ENCODE peak calls at places on chromosomes 4 and X, in four cellular contexts. One of them, this sample, is unnamed.

GRCh38 chrX:31366076-31366475 is 294.2 kb upstream of the FTHL17 start:
- DNase-seq in endothelial cell of umbilical vein: no peak
- DNase-seq in suprapubic skin: no peak
- DNase-seq in sigmoid colon: no peak
- DNase-seq in this sample: no peak

GRCh38 chrX:49960061-49960460 is 37.7 kb downstream of the CLCN5 start:
- DNase-seq in sigmoid colon: no peak
- DNase-seq in suprapubic skin: no peak
- DNase-seq in endothelial cell of umbilical vein: no peak
- DNase-seq in this sample: no peak

GRCh38 chr4:51831133-51831532 is 11.8 kb upstream of the DCUN1D4 start:
- DNase-seq in sigmoid colon: peak; percentile 69
- DNase-seq in suprapubic skin: no peak
- DNase-seq in endothelial cell of umbilical vein: peak; percentile 60
- DNase-seq in this sample: no peak

GRCh38 chrX:74349387-74349786 is 45.4 kb downstream of the ZCCHC13 start:
- DNase-seq in endothelial cell of umbilical vein: no peak
- DNase-seq in sigmoid colon: no peak
- DNase-seq in suprapubic skin: no peak
- DNase-seq in this sample: no peak

GRCh38 chr4:100929135-100929534 is 411.3 kb upstream of the EMCN start:
- DNase-seq in sigmoid colon: no peak
- DNase-seq in suprapubic skin: no peak
- DNase-seq in endothelial cell of umbilical vein: no peak
- DNase-seq in this sample: no peak

GRCh38 chr4:6109842-6110560 is 90.3 kb downstream of the JAKMIP1 start:
- DNase-seq in endothelial cell of umbilical vein: no peak
- DNase-seq in suprapubic skin: peak; percentile 71
- DNase-seq in sigmoid colon: peak; percentile 53
- DNase-seq in this sample: no peak

GRCh38 chr4:6953751-6954380 is 44.2 kb downstream of the TBC1D14 start:
- DNase-seq in suprapubic skin: peak; percentile 91
- DNase-seq in endothelial cell of umbilical vein: no peak
- DNase-seq in sigmoid colon: peak; percentile 90
- DNase-seq in this sample: peak; percentile 80

GRCh38 chr4:113756005-113756410 is 5.5 kb downstream of the CAMK2D start:
- DNase-seq in endothelial cell of umbilical vein: peak; percentile 73
- DNase-seq in sigmoid colon: no peak
- DNase-seq in suprapubic skin: no peak
- DNase-seq in this sample: no peak

GRCh38 chr4:173192375-173193162 is 24.0 kb downstream of the GALNT7 start:
- DNase-seq in sigmoid colon: no peak
- DNase-seq in endothelial cell of umbilical vein: peak; percentile 38
- DNase-seq in suprapubic skin: no peak
- DNase-seq in this sample: no peak

GRCh38 chrX:45524296-45524695 is 323.6 kb upstream of the DIPK2B start:
- DNase-seq in endothelial cell of umbilical vein: peak; percentile 65
- DNase-seq in sigmoid colon: no peak
- DNase-seq in suprapubic skin: no peak
- DNase-seq in this sample: no peak

GRCh38 chr4:123397276-123398150 is 918 bp downstream of the SPRY1 start:
- DNase-seq in suprapubic skin: no peak
- DNase-seq in endothelial cell of umbilical vein: peak; percentile 73
- DNase-seq in sigmoid colon: peak; percentile 78
- DNase-seq in this sample: no peak

GRCh38 chrX:39012561-39013209 is 211.4 kb downstream of the MID1IP1 start:
- DNase-seq in suprapubic skin: no peak
- DNase-seq in endothelial cell of umbilical vein: no peak
- DNase-seq in sigmoid colon: no peak
- DNase-seq in this sample: no peak

GRCh38 chrX:48919947-48920712 is 1.3 kb upstream of the PIM2 start:
- DNase-seq in endothelial cell of umbilical vein: no peak
- DNase-seq in sigmoid colon: no peak
- DNase-seq in suprapubic skin: no peak
- DNase-seq in this sample: no peak
- TF ChIP-seq POLR2AphosphoS5 in endothelial cell of umbilical vein: no peak
- TF ChIP-seq POLR2AphosphoS5 in sigmoid colon: no peak
- TF ChIP-seq POLR2AphosphoS5 in suprapubic skin: no peak
- TF ChIP-seq POLR2AphosphoS5 in this sample: no peak

DNA sequence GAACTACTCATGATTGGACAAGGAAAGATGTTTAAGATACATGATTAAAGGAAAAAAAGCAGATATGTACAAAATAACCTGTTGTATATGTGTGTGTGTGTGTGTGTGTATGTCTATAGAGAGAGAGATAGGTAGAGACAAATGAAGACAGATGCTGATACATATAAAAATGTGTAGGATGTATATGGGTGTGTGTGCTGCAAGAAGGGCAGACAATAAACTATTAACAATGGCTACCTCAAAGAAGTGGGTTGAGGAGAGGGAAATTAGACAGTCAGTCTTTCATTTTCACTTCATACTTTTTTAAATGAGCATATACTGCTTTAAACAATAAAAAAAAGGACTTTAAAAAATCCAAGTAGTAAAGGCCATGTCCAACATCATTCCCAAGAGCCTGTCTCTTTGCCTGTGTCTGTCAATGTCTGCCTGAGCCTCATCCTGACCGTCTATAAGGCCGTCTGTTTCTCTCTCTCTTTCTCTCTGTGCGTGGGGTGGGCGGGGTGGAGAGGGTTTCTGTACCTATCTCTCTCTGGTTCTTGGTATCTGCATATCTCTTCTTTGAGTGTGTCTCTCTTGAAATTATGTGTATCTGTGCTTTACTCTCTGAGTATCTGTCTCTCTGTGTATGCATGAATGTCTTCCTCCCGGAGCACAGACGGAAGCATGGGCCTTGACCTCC is 62.8 kb downstream of the LRBA start:
- DNase-seq in endothelial cell of umbilical vein: no peak
- DNase-seq in sigmoid colon: no peak
- DNase-seq in suprapubic skin: no peak
- DNase-seq in this sample: no peak
- TF ChIP-seq POLR2A in endothelial cell of umbilical vein: no peak
- TF ChIP-seq POLR2A in sigmoid colon: no peak
- TF ChIP-seq POLR2A in suprapubic skin: no peak
- TF ChIP-seq POLR2A in this sample: no peak

DNA sequence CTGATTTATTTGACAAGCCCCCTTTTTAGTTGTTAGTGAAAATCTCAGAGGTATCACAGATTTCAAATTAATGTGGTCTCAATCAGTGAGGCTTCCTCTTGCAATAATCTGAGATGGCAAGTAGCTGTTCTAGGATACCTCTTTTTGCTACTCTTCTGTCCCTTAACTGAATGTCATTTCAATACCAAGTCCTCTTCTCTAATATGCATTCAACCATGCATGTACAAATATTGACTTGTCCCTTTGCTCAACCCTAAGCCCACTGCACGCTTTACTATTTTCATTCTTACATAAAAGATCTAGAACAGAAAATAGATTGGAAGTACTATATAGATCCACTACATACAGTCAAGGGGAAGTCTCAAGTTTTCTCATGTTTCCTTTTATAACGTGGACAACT is 164.2 kb downstream of the CBR4 start:
- DNase-seq in suprapubic skin: no peak
- DNase-seq in endothelial cell of umbilical vein: no peak
- DNase-seq in sigmoid colon: no peak
- DNase-seq in this sample: no peak
- H3K4me1 ChIP-seq in suprapubic skin: peaks cover 73% of the 10 kb centered on the region
- H3K4me1 ChIP-seq in endothelial cell of umbilical vein: peaks cover 16% of the 10 kb centered on the region
- H3K4me1 ChIP-seq in sigmoid colon: peaks cover 91% of the 10 kb centered on the region
- H3K4me1 ChIP-seq in this sample: peaks cover 36% of the 10 kb centered on the region

GRCh38 chr4:129751646-129752045 is 655.7 kb downstream of the C4orf33 start:
- DNase-seq in endothelial cell of umbilical vein: no peak
- DNase-seq in suprapubic skin: no peak
- DNase-seq in sigmoid colon: no peak
- DNase-seq in this sample: no peak

DNA sequence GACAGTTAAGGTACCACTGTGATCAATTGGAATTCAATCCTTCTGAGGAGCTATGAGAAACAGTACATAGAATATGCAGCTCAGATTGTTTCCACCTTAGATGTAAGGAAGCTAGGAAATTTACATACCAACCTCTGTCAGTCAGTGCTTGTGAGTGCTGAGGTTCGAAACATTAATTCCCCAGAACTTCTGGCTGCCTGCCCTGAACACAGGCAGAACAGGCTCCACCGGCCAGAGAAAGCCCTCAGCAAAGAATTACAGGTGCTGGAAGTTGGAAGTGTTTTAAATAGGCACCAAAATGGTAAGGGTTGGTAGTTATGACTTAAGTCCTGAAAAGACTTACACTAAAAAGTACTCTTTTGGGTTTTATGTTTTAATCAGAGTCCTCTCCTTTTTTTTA is 651.8 kb downstream of the C4orf33 start:
- DNase-seq in sigmoid colon: no peak
- DNase-seq in suprapubic skin: no peak
- DNase-seq in endothelial cell of umbilical vein: no peak
- DNase-seq in this sample: peak; percentile 53
- TF ChIP-seq POLR2AphosphoS5 in sigmoid colon: no peak
- TF ChIP-seq POLR2AphosphoS5 in suprapubic skin: no peak
- TF ChIP-seq POLR2AphosphoS5 in endothelial cell of umbilical vein: no peak
- TF ChIP-seq POLR2AphosphoS5 in this sample: no peak

GRCh38 chrX:129957241-129958099 is 25.0 kb upstream of the BCORL1 start:
- DNase-seq in sigmoid colon: peak; percentile 73
- DNase-seq in suprapubic skin: no peak
- DNase-seq in endothelial cell of umbilical vein: peak; percentile 18
- DNase-seq in this sample: no peak
- TF ChIP-seq POLR2A in sigmoid colon: no peak
- TF ChIP-seq POLR2A in suprapubic skin: no peak
- TF ChIP-seq POLR2A in endothelial cell of umbilical vein: no peak
- TF ChIP-seq POLR2A in this sample: no peak

This sample was measured in breast epithelium.